ENCODE peak calls at places on chromosomes 13 and 19, in ten cellular contexts. Y, A, K, J, X, U, G, T, V and L are unnamed samples.

GRCh38 chr13:23681253-23681652 is 111.0 kb downstream of the TNFRSF19 start:
- DNase-seq in Y (no peak), A (no peak), K (no peak), J (peak), X (no peak), U (no peak), G (no peak), T (no peak), V (no peak), L (no peak)

GRCh38 chr19:40691421-40692211 is 1.2 kb upstream of the NUMBL start:
- DNase-seq in Y (peak), A (no peak), K (no peak), J (no peak), X (no peak), U (peak), G (peak), T (no peak), V (no peak), L (peak)

GRCh38 chr13:45949161-45949560 is 97.6 kb upstream of the SIAH3 start:
- DNase-seq in Y (no peak), A (no peak), K (no peak), J (peak), X (no peak), U (no peak), G (no peak), T (no peak), V (no peak), L (no peak)

GRCh38 chr19:29667941-29668340 is 2.7 kb downstream of the PLEKHF1 start:
- DNase-seq in Y (no peak), A (no peak), K (no peak), J (no peak), X (peak), U (no peak), G (no peak), T (no peak), V (no peak), L (peak)

GRCh38 chr13:112150352-112150751 is 83.4 kb downstream of the SOX1 start:
- DNase-seq in Y (peak), A (no peak), K (no peak), J (no peak), X (no peak), U (no peak), G (no peak), T (no peak), V (no peak), L (no peak)

GRCh38 chr19:38556521-38557174 is 61.1 kb downstream of the MAP4K1 start:
- DNase-seq in Y (no peak), A (no peak), K (no peak), J (no peak), X (no peak), U (no peak), G (no peak), T (no peak), V (no peak), L (no peak)

GRCh38 chr19:17107546-17108452 is 32.2 kb downstream of the MYO9B start:
- DNase-seq in Y (peak), A (peak), K (peak), J (peak), X (peak), U (peak), G (peak), T (peak), V (peak), L (no peak)

GRCh38 chr13:112881656-112882554 is 87.1 kb upstream of the MCF2L start:
- DNase-seq in Y (no peak), A (no peak), K (no peak), J (no peak), X (no peak), U (no peak), G (no peak), T (no peak), V (no peak), L (no peak)

GRCh38 chr19:14059652-14060155 is 2.2 kb downstream of the PALM3 start:
- DNase-seq in Y (no peak), A (no peak), K (no peak), J (no peak), X (no peak), U (no peak), G (no peak), T (no peak), V (no peak), L (no peak)

GRCh38 chr13:100156786-100157185 is 67.9 kb downstream of the PCCA start:
- DNase-seq in Y (no peak), A (peak), K (no peak), J (no peak), X (no peak), U (no peak), G (no peak), T (no peak), V (peak), L (no peak)

GRCh38 chr19:54189020-54189667 is at the start of gene MBOAT7:
- DNase-seq in Y (peak), A (no peak), K (no peak), J (no peak), X (no peak), U (no peak), G (no peak), T (no peak), V (no peak), L (no peak)
- TF ChIP-seq POLR2A in Y (no peak), A (peak), K (no peak), J (peak), X (no peak), U (peak), G (peak), T (peak), V (no peak), L (peak)

DNA sequence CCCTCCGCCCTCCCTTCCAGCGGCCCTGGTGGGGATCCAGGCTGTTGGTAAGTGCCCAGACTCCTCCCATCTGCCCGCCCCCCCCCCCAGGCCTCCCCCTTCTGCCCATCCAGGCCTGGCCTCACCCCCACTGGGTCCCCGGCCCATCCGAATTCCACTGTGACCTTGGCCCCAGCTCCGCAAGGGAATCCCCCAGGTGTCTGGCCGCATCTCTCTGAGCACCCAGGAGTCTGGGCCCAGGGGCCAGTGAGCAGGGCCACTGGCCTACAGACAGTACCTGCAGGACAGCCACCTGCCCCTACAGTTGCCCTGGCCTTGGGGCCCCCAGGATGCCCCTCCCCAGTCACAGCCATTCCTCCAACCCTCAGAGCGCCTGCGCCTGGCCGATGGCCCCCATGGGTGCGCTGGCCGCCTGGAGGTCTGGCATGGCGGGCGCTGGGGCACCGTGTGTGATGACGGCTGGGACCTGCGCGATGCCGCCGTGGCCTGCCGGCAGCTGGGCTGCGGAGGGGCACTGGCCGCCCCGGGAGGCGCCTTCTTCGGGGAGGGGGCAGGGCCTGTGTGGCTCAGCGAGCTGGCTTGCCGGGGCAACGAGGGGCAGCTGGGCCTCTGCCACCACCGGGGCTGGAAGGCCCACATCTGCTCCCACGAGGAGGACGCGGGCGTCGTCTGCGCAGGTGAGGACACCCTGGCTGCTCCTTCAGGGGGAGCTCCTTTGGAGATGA is 912 bp downstream of the SSC5D start:
- DNase-seq in Y (peak), A (no peak), K (no peak), J (no peak), X (no peak), U (no peak), G (peak), T (no peak), V (no peak), L (no peak)
- TF ChIP-seq POLR2A in Y (no peak), A (no peak), K (no peak), J (no peak), X (no peak), U (no peak), G (no peak), T (no peak), V (no peak), L (no peak)

DNA sequence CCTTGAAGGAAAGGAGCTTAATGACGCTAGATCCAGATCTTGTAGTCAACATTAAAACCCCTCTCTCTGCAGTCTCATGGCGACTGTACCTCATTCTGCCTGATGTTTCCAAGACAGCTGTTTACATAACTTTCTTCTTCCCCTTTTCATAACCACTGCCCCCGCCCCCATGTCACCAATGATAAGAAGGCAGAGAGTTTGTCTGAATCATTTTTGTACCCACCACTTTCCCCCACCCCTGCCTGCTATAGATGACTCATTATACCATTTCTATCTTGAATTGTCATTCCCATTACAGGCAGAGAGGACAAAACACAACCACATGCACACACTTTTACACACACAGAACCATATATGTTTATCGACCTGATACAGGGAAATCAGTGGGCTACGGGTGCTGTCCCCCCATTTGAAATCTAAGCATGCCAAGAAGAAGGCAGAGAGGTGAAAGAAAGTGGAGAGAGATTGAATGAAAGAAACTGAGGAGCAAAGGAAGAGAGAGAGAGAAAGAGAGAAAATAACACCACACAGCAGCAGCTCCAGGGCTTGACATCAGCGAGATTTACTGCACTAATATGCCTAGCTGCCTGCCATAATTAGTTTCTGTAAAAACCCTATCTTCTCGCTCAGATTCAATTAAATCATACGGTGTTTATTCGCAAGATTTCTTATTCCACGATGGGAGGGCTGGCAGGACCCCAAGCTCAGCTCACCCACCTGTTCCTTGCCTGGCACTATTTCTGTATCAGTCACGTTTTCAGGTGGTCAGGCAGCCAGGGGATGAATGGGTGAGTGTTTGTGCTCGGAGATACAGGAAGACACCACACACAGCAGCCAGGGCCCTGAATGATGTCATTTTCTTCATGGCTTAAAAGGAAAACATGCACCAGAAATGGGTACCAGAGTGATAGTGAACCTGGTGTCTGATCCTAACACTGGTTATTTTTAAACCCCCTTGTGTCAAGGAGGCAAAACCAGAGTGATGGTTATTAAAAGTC is 114.3 kb upstream of the SERP2 start:
- DNase-seq in Y (no peak), A (no peak), K (peak), J (peak), X (peak), U (peak), G (peak), T (peak), V (peak), L (no peak)
- TF ChIP-seq POLR2A in Y (no peak), A (no peak), K (no peak), J (no peak), X (no peak), U (no peak), G (no peak), T (no peak), V (no peak), L (no peak)

GRCh38 chr13:40789275-40790231 is at the start of gene SLC25A15:
- DNase-seq in Y (peak), A (peak), K (no peak), J (peak), X (peak), U (peak), G (peak), T (peak), V (peak), L (peak)
- TF ChIP-seq POLR2A in Y (no peak), A (peak), K (no peak), J (peak), X (no peak), U (no peak), G (peak), T (peak), V (peak), L (peak)

GRCh38 chr19:1608414-1609391 is 3.4 kb upstream of the UQCR11 start:
- DNase-seq in Y (no peak), A (peak), K (no peak), J (no peak), X (no peak), U (no peak), G (no peak), T (no peak), V (no peak), L (peak)
- TF ChIP-seq POLR2A in Y (no peak), A (no peak), K (no peak), J (no peak), X (no peak), U (no peak), G (no peak), T (no peak), V (no peak), L (no peak)

DNA sequence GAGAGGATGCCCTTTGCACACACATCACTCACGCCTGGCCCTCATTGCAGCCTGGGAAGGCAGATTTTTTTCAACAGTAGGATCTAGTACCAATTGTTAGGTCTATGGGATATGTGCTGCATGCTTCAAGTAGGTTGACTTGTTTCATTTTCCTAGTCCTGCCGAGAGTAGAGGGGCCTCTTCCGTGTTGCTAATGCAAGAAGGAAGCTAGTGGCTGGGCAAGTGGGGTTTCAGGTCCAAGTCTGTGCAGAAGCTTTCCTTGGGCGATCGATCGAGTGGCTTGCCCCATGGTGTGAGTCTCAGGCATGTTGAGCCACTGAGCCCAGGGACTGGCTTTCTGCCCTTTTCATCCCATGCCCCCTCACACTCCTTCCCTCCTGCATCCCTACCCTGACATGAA is 13.7 kb downstream of the ILF3 start:
- DNase-seq in Y (no peak), A (no peak), K (no peak), J (no peak), X (no peak), U (no peak), G (no peak), T (no peak), V (no peak), L (no peak)
- TF ChIP-seq POLR2A in Y (no peak), A (no peak), K (no peak), J (no peak), X (no peak), U (no peak), G (no peak), T (no peak), V (no peak), L (no peak)

GRCh38 chr19:12789904-12790619 is 1.2 kb upstream of the JUNB start:
- DNase-seq in Y (peak), A (peak), K (peak), J (peak), X (peak), U (peak), G (peak), T (peak), V (peak), L (peak)

GRCh38 chr19:12788025-12788681 is 3.1 kb upstream of the JUNB start:
- DNase-seq in Y (no peak), A (no peak), K (no peak), J (no peak), X (no peak), U (no peak), G (no peak), T (peak), V (no peak), L (no peak)

GRCh38 chr19:12790628-12791344 is 500 bp upstream of the JUNB start:
- DNase-seq in Y (no peak), A (no peak), K (peak), J (no peak), X (no peak), U (peak), G (peak), T (peak), V (no peak), L (no peak)

GRCh38 chr19:12788682-12789097 is 2.6 kb upstream of the JUNB start:
- DNase-seq in Y (peak), A (no peak), K (peak), J (peak), X (peak), U (peak), G (peak), T (peak), V (peak), L (peak)

DNA sequence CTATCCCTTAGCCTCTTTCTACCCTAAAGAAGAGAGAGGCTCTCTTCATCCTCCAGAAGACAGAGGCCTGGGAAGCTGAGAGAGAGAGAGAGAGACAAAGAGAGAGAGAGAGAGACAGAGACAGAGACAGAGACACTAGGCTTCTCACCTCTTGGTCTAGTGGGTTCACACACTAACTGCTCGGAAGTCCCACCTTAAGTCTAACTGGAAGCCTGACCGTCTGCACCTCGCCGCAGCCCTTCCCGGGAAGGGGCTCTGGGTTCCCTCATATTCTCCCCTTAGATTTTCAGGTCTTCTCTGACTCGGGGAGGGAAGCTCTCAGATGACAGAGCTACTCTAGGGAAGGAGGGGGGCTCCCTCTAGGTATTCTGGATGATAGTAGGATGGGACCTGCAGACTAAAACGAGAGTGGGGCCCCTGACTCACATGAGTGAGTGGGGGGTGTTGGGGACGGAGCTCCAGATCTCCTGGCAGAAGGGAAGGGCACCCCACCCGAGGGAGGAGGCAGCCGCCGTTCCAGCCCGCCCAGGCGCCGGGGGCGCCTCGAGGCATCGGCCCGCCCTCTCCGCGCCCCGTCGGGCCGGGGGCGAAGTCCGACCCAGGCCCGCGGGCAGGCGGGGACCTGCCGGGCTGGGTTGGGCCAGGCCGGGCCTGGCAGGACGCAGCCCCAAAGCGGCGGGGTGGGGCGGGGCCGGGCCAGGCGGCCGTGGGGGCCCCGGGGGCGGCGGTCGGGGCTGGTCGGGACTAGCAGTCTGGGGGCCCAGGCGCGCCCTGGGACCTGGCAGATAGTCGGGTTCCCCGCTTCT is 2.0 kb upstream of the JUNB start:
- DNase-seq in Y (no peak), A (no peak), K (peak), J (peak), X (no peak), U (no peak), G (peak), T (peak), V (peak), L (peak)
- TF ChIP-seq POLR2A in Y (no peak), A (no peak), K (no peak), J (no peak), X (no peak), U (no peak), G (no peak), T (peak), V (no peak), L (peak)

GRCh38 chr13:97221989-97222700 is at the start of gene MBNL2:
- DNase-seq in Y (peak), A (peak), K (peak), J (peak), X (peak), U (peak), G (peak), T (peak), V (peak), L (peak)

GRCh38 chr13:97225533-97225932 is 3.4 kb downstream of the MBNL2 start:
- DNase-seq in Y (no peak), A (no peak), K (no peak), J (no peak), X (no peak), U (no peak), G (no peak), T (no peak), V (peak), L (no peak)

GRCh38 chr13:97222934-97223710 is 989 bp downstream of the MBNL2 start:
- DNase-seq in Y (no peak), A (no peak), K (no peak), J (no peak), X (no peak), U (no peak), G (no peak), T (no peak), V (peak), L (no peak)

GRCh38 chr13:97224544-97225324 is 2.6 kb downstream of the MBNL2 start:
- DNase-seq in Y (no peak), A (no peak), K (no peak), J (peak), X (peak), U (peak), G (no peak), T (peak), V (peak), L (no peak)

GRCh38 chr13:97223711-97224461 is 1.8 kb downstream of the MBNL2 start:
- DNase-seq in Y (peak), A (peak), K (peak), J (peak), X (peak), U (peak), G (peak), T (peak), V (peak), L (peak)
- TF ChIP-seq POLR2A in Y (no peak), A (no peak), K (peak), J (peak), X (no peak), U (no peak), G (peak), T (no peak), V (no peak), L (no peak)

DNA sequence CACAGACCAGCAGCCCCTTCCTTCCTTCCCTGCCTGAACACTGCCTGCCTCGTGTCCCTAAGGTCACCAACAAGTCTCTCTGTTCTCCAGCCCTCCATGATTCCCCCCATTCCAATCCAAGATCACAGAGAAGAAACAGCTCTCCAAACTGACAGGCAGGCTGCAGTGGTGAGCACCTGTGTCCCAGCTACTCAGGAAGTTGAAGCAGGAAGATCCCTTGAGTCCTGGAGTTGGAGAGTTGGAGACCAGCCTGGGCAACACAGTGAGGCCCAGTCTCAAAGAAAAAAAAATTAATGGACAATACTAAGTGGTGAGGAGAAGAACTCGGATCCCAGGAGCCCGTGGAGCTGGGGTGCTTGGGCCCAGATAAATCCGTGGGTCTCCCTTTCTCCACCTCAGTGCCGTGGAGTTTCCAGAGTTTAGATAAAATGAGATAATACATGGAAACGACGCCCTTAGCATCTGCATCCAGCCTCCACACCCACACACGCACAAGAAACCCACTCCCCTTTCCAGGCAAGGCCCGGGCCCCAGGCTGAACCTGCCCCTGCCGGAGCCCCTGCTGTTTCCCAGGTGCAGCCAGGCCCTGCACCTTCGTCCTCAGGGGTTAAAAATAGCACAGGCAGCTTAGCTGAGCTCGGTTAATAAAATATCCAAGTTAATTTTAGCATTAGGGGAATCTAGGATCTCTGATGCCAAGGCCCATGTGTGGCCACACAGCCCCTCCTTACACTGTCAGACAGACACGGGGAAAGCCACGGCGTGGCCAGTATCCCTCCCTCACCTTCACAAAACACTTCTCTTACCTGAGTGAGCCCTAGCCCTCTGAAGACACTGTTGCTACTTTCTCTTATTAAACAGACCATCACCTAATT is 4.7 kb downstream of the RASA3 start:
- DNase-seq in Y (no peak), A (no peak), K (no peak), J (no peak), X (no peak), U (no peak), G (no peak), T (no peak), V (peak), L (no peak)
- TF ChIP-seq POLR2A in Y (no peak), A (no peak), K (no peak), J (no peak), X (no peak), U (no peak), G (no peak), T (no peak), V (no peak), L (no peak)